ENCODE peak calls at places on chromosomes 12 and 14, in four cellular contexts. J is HCT116, U is HepG2, W is K562. I is an unnamed sample.
A peak's percentile ranks its signal among the peaks of the same experiment; 100 is the strongest.

GRCh38 chr12:102365365-102365764 is 115.0 kb downstream of the IGF1 start:
- DNase-seq in J (no peak), U (no peak), W (no peak), I (no peak)

GRCh38 chr14:94823556-94824341 is 53.8 kb upstream of the GSC start:
- DNase-seq in J (peak; percentile 76), U (peak; percentile 65), W (peak; percentile 10), I (no peak)

GRCh38 chr14:30223385-30223785 is 295.7 kb upstream of the PRKD1 start:
- DNase-seq in J (peak; percentile 10), U (peak; percentile 71), W (no peak), I (peak; percentile 81)

GRCh38 chr12:20367731-20368652 is at the start of gene PDE3A:
- DNase-seq in J (peak; percentile 39), U (no peak), W (no peak), I (no peak)

GRCh38 chr12:130137141-130138018 is 24.9 kb upstream of the FZD10 start:
- DNase-seq in J (no peak), U (no peak), W (no peak), I (no peak)

GRCh38 chr12:9347328-9348127 is 139.3 kb upstream of the PZP start:
- DNase-seq in J (peak; percentile 10), U (no peak), W (no peak), I (no peak)

GRCh38 chr14:73712540-73713141 is 1.5 kb downstream of the PNMA1 start:
- DNase-seq in J (no peak), U (no peak), W (peak; percentile 25), I (no peak)

GRCh38 chr14:72577521-72577920 is 316.4 kb downstream of the DPF3 start:
- DNase-seq in J (no peak), U (no peak), W (no peak), I (no peak)

GRCh38 chr14:104144453-104144790 is 6.0 kb downstream of the KIF26A start:
- DNase-seq in J (no peak), U (no peak), W (no peak), I (no peak)

GRCh38 chr12:82687020-82687951 is 580 bp downstream of the TMTC2 start:
- DNase-seq in J (peak; percentile 35), U (no peak), W (no peak), I (no peak)

GRCh38 chr14:105196228-105196960 is 15.3 kb upstream of the NUDT14 start:
- DNase-seq in J (no peak), U (peak; percentile 19), W (peak; percentile 46), I (no peak)

GRCh38 chr14:55303646-55304277 is 32.5 kb downstream of the FBXO34 start:
- DNase-seq in J (no peak), U (no peak), W (no peak), I (no peak)

GRCh38 chr14:103156733-103157411 is 33.6 kb downstream of the TNFAIP2 start:
- DNase-seq in J (no peak), U (no peak), W (no peak), I (no peak)

GRCh38 chr12:66241061-66242043 is 52.3 kb downstream of the IRAK3 start:
- DNase-seq in J (no peak), U (no peak), W (no peak), I (no peak)
- TF ChIP-seq TCF7L2 in J (no peak), U (no peak), W (no peak), I (no peak)

GRCh38 chr14:23494223-23494622 is 24.7 kb downstream of the NGDN start:
- DNase-seq in J (no peak), U (peak; percentile 57), W (no peak), I (no peak)

GRCh38 chr14:23487216-23487615 is 17.7 kb downstream of the NGDN start:
- DNase-seq in J (no peak), U (no peak), W (no peak), I (no peak)

GRCh38 chr14:23492618-23493272 is 23.2 kb downstream of the NGDN start:
- DNase-seq in J (no peak), U (peak; percentile 91), W (no peak), I (no peak)
- TF ChIP-seq TCF7L2 in J (no peak), U (peak; percentile 73), W (no peak), I (no peak)

GRCh38 chr14:99007795-99008194 is 264.2 kb downstream of the BCL11B start:
- DNase-seq in J (no peak), U (no peak), W (no peak), I (no peak)
- TF ChIP-seq TCF7L2 in J (no peak), U (no peak), W (no peak), I (no peak)

GRCh38 chr12:96472384-96472783 is 17.0 kb upstream of the CFAP54 start:
- DNase-seq in J (no peak), U (no peak), W (no peak), I (no peak)
- TF ChIP-seq TCF7L2 in J (no peak), U (no peak), W (no peak), I (no peak)

DNA sequence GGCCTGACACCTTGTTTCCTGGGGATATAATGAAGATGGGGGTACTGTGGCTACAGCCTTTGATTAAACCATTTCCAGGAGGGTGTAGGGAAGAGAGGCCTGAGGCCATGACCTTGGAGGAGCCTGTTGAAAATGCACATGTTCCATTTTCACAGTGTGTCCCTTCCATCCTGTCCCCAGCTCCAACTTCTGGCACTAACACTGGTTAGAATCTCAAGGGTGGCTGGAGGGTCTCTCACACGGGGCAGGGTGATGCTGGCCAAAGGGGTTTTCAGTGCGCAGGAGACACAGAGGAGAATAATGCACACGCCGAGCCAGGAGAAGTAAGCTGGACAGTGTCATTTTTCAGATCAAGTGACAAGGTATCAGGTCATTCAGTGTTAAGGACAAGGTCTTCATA is 36.5 kb upstream of the TUNAR start:
- DNase-seq in J (no peak), U (no peak), W (no peak), I (no peak)
- TF ChIP-seq TCF7L2 in J (no peak), U (no peak), W (no peak), I (no peak)

I was measured in Panc1.